ENCODE peak calls at places on chromosomes 7 and 10, in ten cellular contexts. I, O, F, J, K, B, Y, W, N and E are unnamed samples.

GRCh38 chr7:76514926-76515325 is 4.6 kb downstream of the UPK3B start:
- DNase-seq in I (no peak), W (no peak), J (no peak), F (no peak), Y (no peak), B (peak), N (no peak), O (no peak), K (no peak), E (no peak)

GRCh38 chr10:14185501-14186045 is 145.2 kb downstream of the FRMD4A start:
- DNase-seq in B (no peak), Y (no peak), K (peak), O (no peak), I (peak), J (no peak), F (no peak), N (peak), W (no peak), E (peak)

GRCh38 chr7:36155811-36156361 is 2.8 kb downstream of the EEPD1 start:
- DNase-seq in B (no peak), O (no peak), N (no peak), J (no peak), Y (no peak), I (no peak), F (no peak), K (no peak), W (peak), E (peak)

GRCh38 chr7:137987968-137988367 is 13.9 kb downstream of the CREB3L2 start:
- DNase-seq in W (no peak), B (no peak), Y (no peak), I (no peak), K (no peak), O (no peak), F (no peak), N (no peak), J (no peak), E (no peak)

GRCh38 chr10:50396491-50397311 is 145.4 kb upstream of the ASAH2 start:
- DNase-seq in K (peak), I (no peak), O (no peak), Y (no peak), B (no peak), J (no peak), W (no peak), N (no peak), F (no peak), E (no peak)

GRCh38 chr10:3481000-3481335 is 304.0 kb downstream of the KLF6 start:
- DNase-seq in K (no peak), F (no peak), Y (no peak), W (no peak), O (no peak), N (no peak), I (no peak), B (no peak), J (no peak), E (no peak)

GRCh38 chr10:44854693-44855350 is 56.3 kb upstream of the TMEM72 start:
- DNase-seq in N (no peak), F (no peak), K (no peak), J (no peak), Y (no peak), I (no peak), W (no peak), B (no peak), O (no peak), E (no peak)

GRCh38 chr10:71634531-71635164 is 84.9 kb downstream of the C10orf105 start:
- DNase-seq in W (no peak), K (no peak), N (no peak), Y (no peak), O (no peak), J (no peak), I (no peak), B (no peak), F (no peak), E (no peak)

GRCh38 chr7:150406565-150407421 is 27.7 kb downstream of the ZNF775 start:
- DNase-seq in K (no peak), Y (peak), B (no peak), J (peak), N (peak), O (no peak), F (no peak), W (no peak), I (no peak), E (no peak)

GRCh38 chr10:32988604-32989003 is 30.6 kb upstream of the ITGB1 start:
- DNase-seq in N (no peak), J (no peak), O (no peak), I (no peak), Y (no peak), W (no peak), B (no peak), K (no peak), F (no peak), E (no peak)

GRCh38 chr10:31319602-31320178 is 674 bp downstream of the ZEB1 start:
- DNase-seq in F (no peak), J (no peak), B (no peak), O (no peak), N (peak), W (no peak), Y (no peak), I (no peak), K (no peak), E (no peak)